ENCODE peak calls at places on chromosomes 6 and 20, in eight cellular contexts. G, E, I, Q, B, H, N and A are unnamed samples.

GRCh38 chr20:40768105-40768504 is 79.1 kb upstream of the MAFB start:
- DNase-seq in G (no peak), E (no peak), I (no peak), Q (no peak), B (no peak), H (no peak), N (no peak), A (no peak)

GRCh38 chr20:57772349-57772964 is 62.6 kb upstream of the PMEPA1 start:
- DNase-seq in G (peak), E (peak), I (no peak), Q (peak), B (peak), H (peak), N (no peak), A (no peak)

GRCh38 chr6:56478202-56478601 is 164.5 kb downstream of the DST start:
- DNase-seq in G (no peak), E (no peak), I (no peak), Q (no peak), B (no peak), H (no peak), N (no peak), A (no peak)

GRCh38 chr6:144217264-144217663 is 66.9 kb downstream of the STX11 start:
- DNase-seq in G (peak), E (no peak), I (no peak), Q (no peak), B (no peak), H (no peak), N (no peak), A (no peak)

GRCh38 chr20:61500791-61501321 is 248.8 kb downstream of the CDH4 start:
- DNase-seq in G (peak), E (no peak), I (no peak), Q (no peak), B (no peak), H (no peak), N (no peak), A (no peak)

GRCh38 chr20:63735859-63736718 is at the start of gene LIME1:
- DNase-seq in G (no peak), E (no peak), I (no peak), Q (peak), B (no peak), H (peak), N (no peak), A (no peak)

GRCh38 chr6:52664991-52665686 is 5.8 kb upstream of the TMEM14A start:
- DNase-seq in G (no peak), E (no peak), I (no peak), Q (no peak), B (no peak), H (no peak), N (no peak), A (no peak)

GRCh38 chr6:39945626-39946025 is 11.4 kb upstream of the MOCS1 start:
- DNase-seq in G (no peak), E (no peak), I (no peak), Q (no peak), B (no peak), H (no peak), N (no peak), A (no peak)

GRCh38 chr6:132399376-132400074 is 1.8 kb downstream of the MOXD1 start:
- DNase-seq in G (peak), E (no peak), I (no peak), Q (no peak), B (peak), H (no peak), N (no peak), A (no peak)